ENCODE peak calls at places on chromosomes 6 and 20, in five cellular contexts. H is upper lobe of left lung, N is H1, G is sigmoid colon, Z is ovary. L is an unnamed sample.
A peak's percentile ranks its signal among the peaks of the same experiment; 100 is the strongest.

GRCh38 chr6:89287351-89288028 is 27.6 kb downstream of the GABRR2 start:
- DNase-seq in Z (no peak), N (no peak), H (no peak), G (no peak), L (no peak)

GRCh38 chr6:84453499-84453898 is 226.1 kb upstream of the CEP162 start:
- DNase-seq in H (no peak), Z (no peak), N (no peak), G (no peak), L (no peak)

GRCh38 chr6:34791164-34791841 is 580 bp upstream of the BLTP3A start:
- DNase-seq in H (peak; percentile 59), Z (peak; percentile 46), N (peak; percentile 73), G (peak; percentile 71), L (no peak)

GRCh38 chr6:7914991-7915789 is 4.6 kb upstream of the TXNDC5 start:
- DNase-seq in G (peak; percentile 76), Z (no peak), N (no peak), H (no peak), L (no peak)

GRCh38 chr20:51668515-51668914 is 99.7 kb downstream of the ATP9A start:
- DNase-seq in N (no peak), Z (no peak), G (no peak), H (no peak), L (no peak)

GRCh38 chr6:159729598-159729997 is 2.3 kb downstream of the WTAP start:
- DNase-seq in Z (no peak), H (no peak), G (no peak), N (no peak), L (no peak)

GRCh38 chr20:17749979-17750721 is 50.4 kb downstream of the BANF2 start:
- DNase-seq in N (no peak), Z (peak; percentile 26), G (peak; percentile 76), H (peak; percentile 79), L (no peak)

GRCh38 chr20:23362392-23363256 is 642 bp downstream of the GZF1 start:
- DNase-seq in G (peak; percentile 76), H (peak; percentile 80), N (no peak), Z (no peak), L (peak; percentile 21)

GRCh38 chr6:18022398-18023231 is 35.2 kb upstream of the KIF13A start:
- DNase-seq in H (no peak), Z (no peak), G (no peak), N (no peak), L (no peak)

GRCh38 chr20:33657704-33658095 is 4.4 kb upstream of the C20orf144 start:
- DNase-seq in N (no peak), Z (peak; percentile 38), G (peak; percentile 61), H (no peak), L (no peak)

GRCh38 chr20:61128701-61129655 is 123.1 kb upstream of the CDH4 start:
- DNase-seq in G (no peak), H (no peak), N (no peak), Z (no peak), L (no peak)

GRCh38 chr6:159762681-159763293 is 942 bp downstream of the ACAT2 start:
- DNase-seq in H (peak; percentile 61), G (peak; percentile 73), N (no peak), Z (peak; percentile 53), L (peak; percentile 12)

GRCh38 chr20:23296841-23297701 is 53.5 kb upstream of the NXT1 start:
- DNase-seq in N (no peak), H (no peak), Z (no peak), G (peak; percentile 60), L (peak; percentile 34)

GRCh38 chr6:10429638-10430427 is 15.0 kb upstream of the TFAP2A start:
- DNase-seq in H (no peak), Z (no peak), G (no peak), N (peak; percentile 50), L (no peak)

GRCh38 chr6:40912158-40912946 is 126.7 kb downstream of the UNC5CL start:
- DNase-seq in H (peak; percentile 24), N (no peak), G (no peak), Z (peak; percentile 43), L (no peak)

GRCh38 chr20:47703748-47704147 is 81.5 kb downstream of the SULF2 start:
- DNase-seq in Z (no peak), N (no peak), G (no peak), H (no peak), L (no peak)

GRCh38 chr20:60136640-60137411 is 178.6 kb downstream of the CDH26 start:
- DNase-seq in G (no peak), H (no peak), N (no peak), Z (no peak), L (no peak)

GRCh38 chr20:23603321-23603720 is 2.4 kb downstream of the CST9 start:
- DNase-seq in Z (no peak), N (peak; percentile 35), G (no peak), H (no peak), L (no peak)

GRCh38 chr20:43994486-43995100 is 79.9 kb downstream of the TOX2 start:
- DNase-seq in Z (no peak), N (no peak), H (no peak), G (no peak), L (no peak)

GRCh38 chr6:14758421-14759043 is 487.3 kb upstream of the JARID2 start:
- DNase-seq in G (no peak), Z (no peak), H (peak; percentile 66), N (no peak), L (no peak)

GRCh38 chr20:58349586-58349985 is 39.4 kb upstream of the VAPB start:
- DNase-seq in G (no peak), Z (no peak), H (no peak), N (no peak), L (no peak)

GRCh38 chr20:57748601-57749130 is 38.9 kb upstream of the PMEPA1 start:
- DNase-seq in N (no peak), Z (peak; percentile 75), H (peak; percentile 75), G (peak; percentile 90), L (peak; percentile 65)

GRCh38 chr6:34338811-34339210 is 53.7 kb downstream of the NUDT3 start:
- DNase-seq in N (no peak), G (no peak), Z (no peak), H (no peak), L (no peak)

GRCh38 chr6:151351731-151352130 is 39.6 kb downstream of the ZBTB2 start:
- DNase-seq in G (no peak), N (no peak), H (no peak), Z (no peak), L (no peak)

GRCh38 chr6:151351146-151351700 is 40.1 kb downstream of the ZBTB2 start:
- DNase-seq in Z (no peak), N (no peak), H (no peak), G (no peak), L (no peak)

GRCh38 chr6:151349651-151350270 is 41.6 kb downstream of the ZBTB2 start:
- DNase-seq in N (no peak), G (no peak), Z (no peak), H (no peak), L (no peak)

GRCh38 chr6:151352410-151353399 is 38.7 kb downstream of the ZBTB2 start:
- DNase-seq in G (no peak), H (no peak), Z (no peak), N (no peak), L (no peak)

GRCh38 chr6:151350442-151351145 is 40.8 kb downstream of the ZBTB2 start:
- DNase-seq in H (no peak), G (no peak), N (no peak), Z (no peak), L (no peak)
- TF ChIP-seq POLR2A in H (no peak), G (no peak), N (no peak), Z (no peak), L (no peak)

DNA sequence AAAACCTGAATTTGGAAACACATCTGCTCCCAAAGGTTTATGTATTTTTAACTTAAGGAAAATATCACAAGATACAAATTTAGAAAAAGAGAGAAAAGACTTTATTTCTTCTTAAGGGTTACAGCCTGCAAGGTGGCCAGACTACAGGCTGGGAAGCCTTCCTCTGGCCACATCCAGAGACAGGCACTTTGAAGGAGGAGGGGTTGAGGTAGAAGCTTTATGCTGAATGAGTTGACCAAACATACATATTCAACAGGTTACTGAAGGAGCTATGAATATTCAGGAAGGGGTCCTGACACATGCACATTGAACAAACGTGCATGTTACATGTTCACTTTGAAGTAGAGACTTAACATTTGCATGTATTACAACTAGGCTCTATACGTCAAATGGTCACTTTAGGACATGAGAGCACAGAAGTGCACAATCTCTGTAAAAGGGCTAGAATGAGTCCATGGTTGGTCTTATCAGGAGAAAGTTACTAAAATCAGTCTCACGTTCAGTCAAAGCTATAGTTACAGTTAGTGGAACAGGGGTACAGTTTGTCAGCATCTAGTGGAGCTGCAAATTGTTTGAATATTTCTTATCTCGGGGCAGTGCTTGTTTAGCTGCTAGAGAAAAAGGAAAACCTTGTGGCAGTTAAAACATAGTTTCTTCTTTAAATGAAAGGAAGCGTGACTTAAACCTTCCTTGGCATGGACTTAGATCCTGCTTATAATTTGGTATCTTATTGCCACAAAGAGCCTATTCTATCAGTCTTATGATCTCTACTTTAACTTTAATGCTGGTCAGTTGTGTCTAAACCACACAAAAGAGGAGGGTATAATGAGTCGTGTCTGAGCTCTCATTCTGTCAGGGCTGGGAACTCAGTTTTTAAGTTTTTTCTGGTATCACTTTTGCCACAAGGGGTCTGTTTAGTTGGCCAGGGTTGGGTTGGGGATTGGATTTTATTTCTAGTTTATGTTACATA is 4.6 kb upstream of the ZSCAN9 start:
- DNase-seq in Z (no peak), H (no peak), N (no peak), G (no peak), L (no peak)
- TF ChIP-seq CTCF in Z (no peak), H (no peak), N (no peak), G (no peak), L (no peak)

GRCh38 chr6:79710127-79710526 is 79.0 kb downstream of the SH3BGRL2 start:
- DNase-seq in G (no peak), H (no peak), Z (no peak), N (no peak), L (no peak)

GRCh38 chr6:79712616-79713015 is 81.5 kb downstream of the SH3BGRL2 start:
- DNase-seq in N (no peak), G (no peak), H (peak; percentile 28), Z (no peak), L (no peak)

GRCh38 chr6:79713701-79714322 is 82.7 kb downstream of the SH3BGRL2 start:
- DNase-seq in G (no peak), H (peak; percentile 28), N (peak; percentile 63), Z (peak; percentile 43), L (peak; percentile 73)

GRCh38 chr6:79711167-79711566 is 80.0 kb downstream of the SH3BGRL2 start:
- DNase-seq in H (no peak), G (no peak), Z (no peak), N (no peak), L (no peak)

GRCh38 chr6:79712144-79712543 is 81.0 kb downstream of the SH3BGRL2 start:
- DNase-seq in N (no peak), H (no peak), G (no peak), Z (no peak), L (no peak)
- TF ChIP-seq EP300 in N (no peak), H (no peak), G (no peak), Z (no peak), L (no peak)

DNA sequence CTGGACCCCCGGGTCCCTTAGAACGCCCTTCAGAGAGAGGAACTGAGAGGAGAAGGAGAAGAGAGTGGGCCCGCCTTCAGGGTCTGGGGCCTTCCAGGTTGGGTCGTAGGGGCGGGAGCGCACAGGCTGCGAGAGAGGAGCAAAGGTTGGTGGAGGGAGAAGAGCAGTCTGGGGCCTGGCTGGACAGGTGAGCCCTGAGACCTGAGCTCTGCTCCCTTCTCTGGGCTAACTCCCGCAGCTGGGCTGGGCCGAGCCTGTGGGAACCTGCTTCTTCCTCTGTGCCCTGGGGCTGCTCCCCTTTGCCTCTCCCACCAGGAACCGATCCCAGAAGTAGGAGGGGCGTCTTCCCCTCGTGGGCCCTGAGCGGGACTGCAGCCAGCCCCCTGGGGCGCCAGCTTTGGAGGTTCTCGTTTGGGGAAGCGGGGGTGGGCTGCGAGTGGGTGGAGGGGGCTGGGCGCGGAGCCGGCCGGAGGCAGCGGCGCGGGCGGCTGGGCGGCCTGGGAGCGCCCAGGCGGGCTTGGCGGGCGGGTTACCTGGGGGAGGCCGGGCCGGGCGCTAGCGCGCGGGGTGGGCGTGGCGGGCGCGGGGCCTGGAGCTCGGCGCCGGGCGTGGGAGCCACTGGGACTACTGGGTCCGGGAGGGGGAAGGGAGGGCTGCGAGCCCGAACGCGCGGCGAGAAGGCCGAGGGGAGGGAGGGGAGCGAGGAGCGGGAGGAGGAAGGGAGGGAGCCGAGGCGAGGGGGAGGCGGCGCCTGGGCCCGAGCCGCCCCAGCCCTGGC is at the start of gene DDR1:
- DNase-seq in G (peak; percentile 91), H (peak; percentile 67), N (peak; percentile 76), Z (peak; percentile 94), L (no peak)
- TF ChIP-seq POLR2A in G (no peak), H (no peak), N (no peak), Z (peak; percentile 29), L (no peak)